ENCODE peak calls at places on chromosomes 7 and 10, in eight cellular contexts. U is uterus, F is upper lobe of right lung, V is right cardiac atrium, I is stomach, R is gastrocnemius medialis, W is cardiac muscle cell, G is mammary epithelial cell. J is an unnamed sample. For H3K4me1, the result is how much of the 10 kb centered on the place peaks cover.

GRCh38 chr7:42167206-42167913 is 69.6 kb downstream of the GLI3 start:
- DNase-seq in U (no peak), F (no peak), V (no peak), I (no peak), R (no peak), W (no peak), G (no peak), J (no peak)

GRCh38 chr7:3461923-3462322 is 160.9 kb downstream of the SDK1 start:
- DNase-seq in U (no peak), F (no peak), V (no peak), I (no peak), R (no peak), W (no peak), G (no peak), J (no peak)

GRCh38 chr7:134403062-134403461 is 55.8 kb downstream of the AKR1B1 start:
- DNase-seq in U (no peak), F (no peak), V (no peak), I (no peak), R (no peak), W (no peak), G (no peak), J (no peak)

GRCh38 chr10:108598831-108599230 is 1324.5 kb downstream of the XPNPEP1 start:
- DNase-seq in U (no peak), F (no peak), V (no peak), I (no peak), R (no peak), W (no peak), G (no peak), J (no peak)

GRCh38 chr7:4751398-4751947 is 23.9 kb upstream of the AP5Z1 start:
- DNase-seq in U (no peak), F (no peak), V (no peak), I (no peak), R (no peak), W (no peak), G (no peak), J (no peak)

GRCh38 chr7:43585521-43585920 is 2.6 kb downstream of the STK17A start:
- DNase-seq in U (no peak), F (no peak), V (no peak), I (no peak), R (no peak), W (no peak), G (peak), J (no peak)

GRCh38 chr7:14717169-14717568 is 185.4 kb downstream of the DGKB start:
- DNase-seq in U (no peak), F (no peak), V (no peak), I (no peak), R (no peak), W (no peak), G (no peak), J (no peak)

GRCh38 chr7:26101471-26102151 is 50.4 kb upstream of the NFE2L3 start:
- DNase-seq in U (no peak), F (no peak), V (peak), I (no peak), R (peak), W (no peak), G (no peak), J (no peak)

GRCh38 chr10:104809288-104810090 is 168.4 kb downstream of the SORCS3 start:
- DNase-seq in U (no peak), F (no peak), V (no peak), I (no peak), R (no peak), W (no peak), G (peak), J (peak)

GRCh38 chr7:120858299-120858636 is 324 bp upstream of the TSPAN12 start:
- DNase-seq in U (no peak), F (no peak), V (no peak), I (no peak), R (no peak), W (no peak), G (no peak), J (no peak)

GRCh38 chr7:41855798-41856197 is 152.9 kb upstream of the INHBA start:
- DNase-seq in U (no peak), F (no peak), V (no peak), I (no peak), R (no peak), W (no peak), G (peak), J (no peak)

GRCh38 chr7:150359007-150359917 is 9.4 kb upstream of the REPIN1 start:
- DNase-seq in U (no peak), F (peak), V (no peak), I (no peak), R (no peak), W (no peak), G (no peak), J (no peak)

GRCh38 chr10:119231654-119232053 is 24.3 kb downstream of the GRK5 start:
- DNase-seq in U (no peak), F (no peak), V (no peak), I (no peak), R (no peak), W (no peak), G (no peak), J (no peak)

GRCh38 chr7:84070770-84071169 is 123.8 kb downstream of the SEMA3A start:
- DNase-seq in U (no peak), F (no peak), V (no peak), I (no peak), R (no peak), W (no peak), G (no peak), J (no peak)

GRCh38 chr7:155998328-155998691 is 186.0 kb upstream of the SHH start:
- DNase-seq in U (no peak), F (peak), V (no peak), I (no peak), R (no peak), W (no peak), G (no peak), J (no peak)

GRCh38 chr7:130352335-130353074 is 7.9 kb downstream of the CPA5 start:
- DNase-seq in U (peak), F (no peak), V (no peak), I (no peak), R (no peak), W (no peak), G (peak), J (peak)

GRCh38 chr7:24123061-24123460 is 160.9 kb upstream of the NPY start:
- DNase-seq in U (no peak), F (no peak), V (no peak), I (no peak), R (no peak), W (no peak), G (no peak), J (no peak)

GRCh38 chr7:34320926-34321609 is 336.9 kb upstream of the NPSR1 start:
- DNase-seq in U (peak), F (peak), V (peak), I (peak), R (peak), W (peak), G (peak), J (peak)

GRCh38 chr10:122192142-122192541 is 79.0 kb upstream of the BTBD16 start:
- DNase-seq in U (no peak), F (no peak), V (no peak), I (no peak), R (no peak), W (peak), G (no peak), J (no peak)

GRCh38 chr7:75734586-75735047 is 4.1 kb downstream of the HIP1 start:
- DNase-seq in U (no peak), F (no peak), V (no peak), I (no peak), R (no peak), W (peak), G (no peak), J (no peak)

GRCh38 chr10:17675638-17676037 is 31.7 kb downstream of the STAM start:
- DNase-seq in U (no peak), F (no peak), V (no peak), I (no peak), R (no peak), W (no peak), G (no peak), J (no peak)

GRCh38 chr7:131235489-131236317 is 92.0 kb upstream of the MKLN1 start:
- DNase-seq in U (peak), F (no peak), V (peak), I (peak), R (no peak), W (no peak), G (peak), J (peak)

GRCh38 chr10:5816170-5816569 is 2.9 kb upstream of the GDI2 start:
- DNase-seq in U (no peak), F (no peak), V (no peak), I (no peak), R (no peak), W (no peak), G (no peak), J (no peak)

GRCh38 chr7:26376208-26376917 is 84.7 kb downstream of the SNX10 start:
- DNase-seq in U (no peak), F (peak), V (no peak), I (no peak), R (no peak), W (peak), G (no peak), J (no peak)

GRCh38 chr10:35336084-35336831 is at the start of gene CCNY:
- DNase-seq in U (peak), F (peak), V (peak), I (peak), R (peak), W (peak), G (peak), J (peak)

DNA sequence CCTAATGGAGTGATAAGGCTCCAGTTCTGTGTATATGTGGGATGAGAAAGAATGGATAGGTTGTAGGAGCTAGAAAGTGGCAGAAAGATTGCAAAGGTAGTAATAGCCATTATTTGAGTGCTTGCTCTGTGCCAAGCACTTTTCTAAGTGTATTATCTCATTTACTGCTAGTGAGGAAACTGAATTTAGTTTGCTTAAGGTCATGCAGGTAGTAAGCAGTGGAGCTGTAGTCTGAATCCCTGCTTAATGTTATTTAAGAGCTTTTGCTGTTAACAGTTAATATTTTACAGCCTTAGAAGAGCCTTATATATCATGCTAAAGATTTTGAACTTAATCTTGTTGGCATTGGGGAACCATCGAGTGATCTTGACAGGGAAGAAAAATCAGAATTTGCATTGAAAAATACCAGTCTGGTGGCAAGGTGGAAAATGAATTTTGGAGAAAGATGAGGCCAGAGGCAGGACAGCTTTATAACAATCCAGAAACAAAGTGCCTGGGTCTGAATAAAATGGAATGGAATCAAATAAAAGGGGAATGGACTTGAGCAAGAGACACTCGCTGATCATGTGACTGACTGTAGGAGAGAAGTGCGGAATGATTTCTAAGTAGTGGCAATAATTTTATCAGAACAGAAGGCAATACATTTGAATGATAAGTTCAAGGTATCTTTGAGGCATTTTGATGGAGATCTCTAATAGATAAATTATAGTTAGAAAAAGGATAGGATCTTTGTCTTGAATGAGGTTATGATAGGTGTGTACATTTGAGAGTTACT is 15.2 kb downstream of the CAPZA2 start:
- DNase-seq in U (no peak), F (no peak), V (no peak), I (no peak), R (no peak), W (peak), G (no peak), J (no peak)
- H3K4me3 ChIP-seq in U (no peak), F (no peak), V (no peak), I (no peak), R (no peak), W (no peak), G (no peak), J (no peak)

DNA sequence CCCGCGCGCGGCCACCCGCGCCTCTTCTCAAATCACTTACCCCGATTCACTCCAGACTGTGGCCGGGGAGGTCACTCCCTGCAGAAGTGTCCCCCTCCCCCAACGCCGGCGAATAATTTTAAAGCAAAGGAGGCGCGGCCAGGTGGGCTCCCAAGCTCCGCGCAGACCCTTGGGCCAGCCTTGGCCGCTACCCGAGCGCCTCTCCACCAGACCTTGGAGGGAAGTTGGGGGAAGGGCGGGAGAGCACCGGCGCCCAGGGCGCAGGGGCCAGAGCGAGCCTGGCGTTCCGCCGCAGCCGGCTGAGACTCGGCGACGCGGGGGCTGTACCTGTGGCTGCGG is 270 bp downstream of the MKX start:
- DNase-seq in U (no peak), F (no peak), V (no peak), I (no peak), R (no peak), W (no peak), G (no peak), J (peak)
- H3K4me1 ChIP-seq in U (under half), F (under half), V (under half), I (half or more), R (under half), W (under half), G (under half), J (under half)

DNA sequence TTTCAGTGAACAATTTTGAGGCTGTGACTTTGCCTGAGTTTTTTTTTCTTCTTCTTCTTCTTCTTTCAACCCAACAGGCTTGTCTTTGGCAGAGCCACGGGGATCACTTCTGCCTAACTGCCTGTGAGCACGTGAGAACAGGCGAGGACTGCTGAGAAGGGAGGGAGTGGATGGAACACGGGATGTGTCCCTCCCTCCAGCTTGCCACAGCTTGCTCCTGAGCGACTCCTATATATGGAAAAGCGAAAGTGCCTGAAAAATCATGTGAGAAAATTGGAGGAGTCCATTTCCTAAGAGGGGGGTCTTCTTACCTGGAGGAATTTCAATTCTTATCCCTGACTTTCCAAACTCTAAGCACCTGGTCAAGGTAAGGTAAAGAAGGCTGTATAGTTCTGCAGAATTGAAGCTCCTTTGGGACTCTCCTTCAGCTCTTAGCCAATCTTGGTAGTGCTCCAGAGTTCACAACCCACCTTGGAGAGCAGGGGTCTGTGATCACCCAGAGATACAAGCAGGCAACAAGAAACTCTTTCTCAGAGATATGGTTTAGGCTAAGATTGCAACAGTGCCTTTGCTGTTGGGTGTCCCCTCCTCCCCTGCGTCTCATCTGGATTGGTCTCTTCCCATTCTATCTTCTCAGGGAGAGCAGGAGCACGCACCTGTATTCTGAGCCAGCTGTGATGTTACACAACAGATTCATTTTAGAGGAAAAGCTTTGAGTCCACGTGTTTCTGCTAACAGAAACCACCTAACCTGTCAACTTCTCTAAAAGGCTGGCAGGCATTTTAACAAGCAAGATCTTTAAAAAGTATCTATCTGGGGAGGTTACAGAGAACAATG is at the start of gene MAT1A:
- DNase-seq in U (no peak), F (no peak), V (no peak), I (no peak), R (no peak), W (peak), G (peak), J (peak)
- H3K27ac ChIP-seq in U (no peak), F (no peak), V (no peak), I (no peak), R (no peak), W (peak), G (no peak), J (no peak)

DNA sequence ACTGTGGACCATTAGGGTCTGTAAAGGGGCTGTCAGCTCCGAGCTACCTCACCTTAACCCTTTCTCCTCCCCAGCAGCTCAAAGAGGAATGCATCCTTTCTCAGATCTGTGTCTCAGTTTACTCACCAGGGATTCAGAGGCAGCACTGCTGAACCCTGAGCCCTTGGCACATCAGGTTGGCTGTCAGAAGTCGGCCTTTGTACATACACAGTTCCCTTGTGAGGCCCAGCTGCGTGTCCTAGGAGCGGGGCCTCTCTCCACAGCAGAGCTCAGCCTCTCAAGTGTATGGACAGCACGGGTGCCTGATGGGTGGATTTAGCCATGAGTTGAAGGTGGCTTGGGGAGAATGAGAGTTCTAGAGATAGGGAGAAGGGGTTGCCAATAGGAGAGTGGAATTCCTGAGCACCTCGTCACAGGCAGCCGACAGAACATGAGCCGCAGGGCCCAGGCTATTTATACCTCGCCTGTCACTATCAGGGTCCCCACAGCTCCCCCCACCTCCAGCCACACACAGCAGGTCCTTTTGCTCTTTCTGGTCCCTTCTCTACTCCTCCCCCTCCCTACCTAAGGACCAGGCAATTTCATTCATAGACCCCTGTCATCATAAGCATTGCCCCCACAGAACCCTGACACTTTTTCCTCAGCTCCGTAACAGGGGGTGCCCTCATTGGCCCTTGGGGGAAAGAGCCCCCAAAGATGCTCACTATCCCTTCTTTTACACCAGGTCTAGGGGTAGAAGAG is 2.1 kb upstream of the FLNC start:
- DNase-seq in U (peak), F (no peak), V (peak), I (no peak), R (peak), W (peak), G (no peak), J (peak)
- H3K4me3 ChIP-seq in U (no peak), F (no peak), V (no peak), I (no peak), R (peak), W (peak), G (no peak), J (peak)

DNA sequence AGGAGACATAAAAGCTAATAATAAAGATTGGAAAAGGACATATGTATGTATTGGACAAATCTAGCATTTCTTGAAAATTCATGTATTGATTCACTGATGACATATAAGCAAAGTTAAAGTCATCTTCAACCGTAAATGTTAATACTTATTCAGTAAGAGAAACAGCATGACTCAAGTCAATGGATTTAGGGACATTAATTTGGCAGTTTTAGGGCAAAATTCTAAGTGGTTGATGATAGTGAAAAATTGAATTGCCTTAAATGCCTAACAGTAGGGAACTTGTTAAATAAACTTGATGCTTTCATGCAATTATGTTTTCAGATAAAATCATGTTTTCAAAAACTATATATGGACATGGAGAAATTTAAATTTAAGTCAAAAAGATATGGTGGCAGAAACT is 24.9 kb upstream of the ITGB1 start:
- DNase-seq in U (no peak), F (no peak), V (no peak), I (no peak), R (no peak), W (no peak), G (no peak), J (no peak)
- H3K4me1 ChIP-seq in U (under half), F (under half), V (under half), I (under half), R (under half), W (under half), G (half or more), J (under half)

GRCh38 chr7:46369933-46370654 is 449.0 kb upstream of the IGFBP3 start:
- DNase-seq in U (no peak), F (no peak), V (no peak), I (no peak), R (no peak), W (no peak), G (peak), J (no peak)
- H3K27ac ChIP-seq in U (no peak), F (no peak), V (no peak), I (no peak), R (no peak), W (no peak), G (no peak), J (no peak)

GRCh38 chr10:8112942-8113442 is 58.5 kb downstream of the GATA3 start:
- DNase-seq in U (no peak), F (no peak), V (no peak), I (no peak), R (no peak), W (no peak), G (no peak), J (no peak)

GRCh38 chr10:8113616-8114015 is 59.1 kb downstream of the GATA3 start:
- DNase-seq in U (no peak), F (no peak), V (no peak), I (no peak), R (no peak), W (no peak), G (no peak), J (no peak)

GRCh38 chr10:8116926-8117493 is 62.5 kb downstream of the GATA3 start:
- DNase-seq in U (no peak), F (no peak), V (no peak), I (no peak), R (no peak), W (no peak), G (no peak), J (no peak)

GRCh38 chr10:8116474-8116873 is 62.0 kb downstream of the GATA3 start:
- DNase-seq in U (no peak), F (no peak), V (no peak), I (no peak), R (no peak), W (no peak), G (no peak), J (no peak)

DNA sequence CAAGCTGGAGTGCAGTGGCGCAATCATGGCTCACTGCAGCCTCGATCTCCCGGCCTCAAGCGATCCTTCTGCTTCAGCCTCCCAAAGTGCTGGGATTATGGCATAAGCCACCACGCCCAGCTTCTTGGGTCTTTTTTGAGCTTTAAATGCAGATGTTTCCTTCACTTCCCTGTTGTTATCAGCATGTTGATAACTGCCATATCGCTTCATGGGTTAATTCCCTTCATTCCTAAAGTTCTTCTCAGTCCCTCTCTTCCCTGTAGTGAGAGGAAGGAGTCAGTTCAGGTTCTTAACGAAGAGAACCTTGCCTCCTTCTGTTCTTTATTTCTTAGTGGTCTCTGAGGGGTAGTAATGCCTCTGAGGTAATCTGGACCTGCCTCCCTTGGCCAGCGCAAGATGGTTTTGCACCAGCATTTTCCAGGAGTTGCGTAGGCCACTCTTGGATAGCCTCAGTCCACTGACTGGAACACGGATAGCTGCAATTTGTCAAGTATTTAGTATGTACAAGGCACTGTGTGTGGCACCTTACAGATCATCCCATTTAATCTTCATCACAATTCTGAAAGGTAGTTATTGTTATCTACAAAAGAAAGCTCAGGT is 60.4 kb downstream of the GATA3 start:
- DNase-seq in U (no peak), F (no peak), V (no peak), I (no peak), R (no peak), W (no peak), G (no peak), J (no peak)
- H3K4me3 ChIP-seq in U (no peak), F (no peak), V (no peak), I (no peak), R (no peak), W (no peak), G (no peak), J (no peak)

J was measured in SJCRH30.